ENCODE peak calls at places on chromosomes 7 and 10, in four cellular contexts. X is A549, B is K562, H is H1. W is an unnamed sample.

GRCh38 chr7:16484453-16485158 is 19.1 kb upstream of the SOSTDC1 start:
- DNase-seq in H (no peak), B (no peak), X (peak; percentile 10), W (peak; percentile 76)

GRCh38 chr7:25849361-25850184 is 302.4 kb upstream of the NFE2L3 start:
- DNase-seq in B (peak; percentile 48), H (no peak), X (peak; percentile 26), W (peak; percentile 48)

GRCh38 chr7:113410791-113411190 is 292.4 kb upstream of the SMIM30 start:
- DNase-seq in B (no peak), X (no peak), H (no peak), W (no peak)

GRCh38 chr10:119393845-119394244 is 148.7 kb downstream of the RGS10 start:
- DNase-seq in X (no peak), H (no peak), B (no peak), W (no peak)

GRCh38 chr7:391411-391951 is 101.5 kb downstream of the FOXL3 start:
- DNase-seq in B (peak; percentile 12), X (no peak), H (no peak), W (no peak)

GRCh38 chr7:138157702-138158101 is 81.4 kb downstream of the AKR1D1 start:
- DNase-seq in H (no peak), X (no peak), B (no peak), W (no peak)

GRCh38 chr7:139509535-139509934 is 13.9 kb upstream of the CLEC2L start:
- DNase-seq in H (no peak), B (no peak), X (no peak), W (no peak)

GRCh38 chr10:89301721-89302445 is at the start of gene IFIT2:
- DNase-seq in B (peak; percentile 8), H (no peak), X (peak; percentile 47), W (peak; percentile 15)

GRCh38 chr10:105473170-105473569 is 832.1 kb downstream of the SORCS3 start:
- DNase-seq in H (no peak), X (no peak), B (no peak), W (no peak)

GRCh38 chr10:93579089-93579488 is 12.6 kb downstream of the FFAR4 start:
- DNase-seq in X (peak; percentile 49), H (no peak), B (no peak), W (peak; percentile 60)

GRCh38 chr10:75508239-75508813 is 76.9 kb downstream of the LRMDA start:
- DNase-seq in B (no peak), X (no peak), H (no peak), W (no peak)

GRCh38 chr10:85995791-85996190 is 370.8 kb downstream of the GRID1 start:
- DNase-seq in X (peak; percentile 53), H (no peak), B (peak; percentile 32), W (peak; percentile 18)

GRCh38 chr10:28939352-28940157 is 262.2 kb downstream of the BAMBI start:
- DNase-seq in H (peak; percentile 92), X (peak; percentile 92), B (peak; percentile 59), W (peak; percentile 100)

GRCh38 chr10:34906021-34906965 is 91.2 kb upstream of the PARD3 start:
- DNase-seq in X (no peak), B (no peak), H (peak; percentile 61), W (peak; percentile 20)

GRCh38 chr10:76428541-76429330 is 997.3 kb downstream of the LRMDA start:
- DNase-seq in B (no peak), H (no peak), X (no peak), W (no peak)

GRCh38 chr7:44561962-44562621 is 11.6 kb downstream of the DDX56 start:
- DNase-seq in X (peak; percentile 69), B (peak; percentile 75), H (no peak), W (peak; percentile 87)

GRCh38 chr10:30542001-30542861 is 87.3 kb downstream of the LYZL2 start:
- DNase-seq in H (no peak), B (peak; percentile 66), X (no peak), W (peak; percentile 96)

GRCh38 chr7:109529712-109530111 is 960.0 kb downstream of the DNAJB9 start:
- DNase-seq in X (no peak), H (no peak), B (no peak), W (no peak)

GRCh38 chr7:85510287-85510686 is 323.4 kb upstream of the SEMA3D start:
- DNase-seq in B (no peak), H (no peak), X (no peak), W (no peak)

GRCh38 chr10:126686271-126686670 is 15.8 kb upstream of the C10orf90 start:
- DNase-seq in B (no peak), H (no peak), X (no peak), W (no peak)

GRCh38 chr10:16967866-16968721 is 150.9 kb upstream of the RSU1 start:
- DNase-seq in X (peak; percentile 24), B (no peak), H (no peak), W (peak; percentile 40)

GRCh38 chr10:89158446-89158845 is 48.7 kb downstream of the CH25H start:
- DNase-seq in H (no peak), B (no peak), X (no peak), W (no peak)

GRCh38 chr7:38178695-38179344 is 775 bp downstream of the STARD3NL start:
- DNase-seq in H (no peak), B (no peak), X (no peak), W (no peak)

DNA sequence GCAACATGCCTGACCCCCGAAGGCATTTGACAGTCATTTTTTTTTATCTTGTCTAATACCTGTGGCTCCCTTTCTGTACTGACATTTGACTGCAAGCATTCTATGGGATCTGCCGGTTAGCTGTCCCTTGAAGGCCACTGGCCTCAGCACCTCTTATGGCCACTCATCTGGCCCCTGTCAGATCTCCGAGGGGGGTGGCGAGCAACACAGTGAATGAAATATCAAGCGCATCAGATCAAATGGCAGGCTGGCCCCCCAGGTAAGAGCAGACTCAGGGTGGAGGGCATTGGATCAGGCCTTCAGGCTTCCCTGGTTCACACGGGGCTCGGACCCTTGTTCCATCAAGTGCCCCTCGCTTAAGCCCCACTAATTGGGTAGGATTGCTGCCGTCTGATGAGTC is 199.6 kb upstream of the MKI67 start:
- DNase-seq in B (no peak), H (no peak), X (no peak), W (no peak)
- TF ChIP-seq RNF2 in B (no peak), H (no peak), X (no peak), W (no peak)

GRCh38 chr10:70126700-70127395 is 5.8 kb downstream of the AIFM2 start:
- DNase-seq in X (no peak), B (no peak), H (no peak), W (no peak)

GRCh38 chr10:70132098-70133029 is at the start of gene AIFM2:
- DNase-seq in X (peak; percentile 92), H (peak; percentile 85), B (peak; percentile 88), W (peak; percentile 80)

GRCh38 chr10:70131560-70131937 is 1.1 kb downstream of the AIFM2 start:
- DNase-seq in B (no peak), X (no peak), H (no peak), W (no peak)

GRCh38 chr10:70135046-70135445 is 2.4 kb upstream of the AIFM2 start:
- DNase-seq in X (no peak), H (no peak), B (no peak), W (no peak)

DNA sequence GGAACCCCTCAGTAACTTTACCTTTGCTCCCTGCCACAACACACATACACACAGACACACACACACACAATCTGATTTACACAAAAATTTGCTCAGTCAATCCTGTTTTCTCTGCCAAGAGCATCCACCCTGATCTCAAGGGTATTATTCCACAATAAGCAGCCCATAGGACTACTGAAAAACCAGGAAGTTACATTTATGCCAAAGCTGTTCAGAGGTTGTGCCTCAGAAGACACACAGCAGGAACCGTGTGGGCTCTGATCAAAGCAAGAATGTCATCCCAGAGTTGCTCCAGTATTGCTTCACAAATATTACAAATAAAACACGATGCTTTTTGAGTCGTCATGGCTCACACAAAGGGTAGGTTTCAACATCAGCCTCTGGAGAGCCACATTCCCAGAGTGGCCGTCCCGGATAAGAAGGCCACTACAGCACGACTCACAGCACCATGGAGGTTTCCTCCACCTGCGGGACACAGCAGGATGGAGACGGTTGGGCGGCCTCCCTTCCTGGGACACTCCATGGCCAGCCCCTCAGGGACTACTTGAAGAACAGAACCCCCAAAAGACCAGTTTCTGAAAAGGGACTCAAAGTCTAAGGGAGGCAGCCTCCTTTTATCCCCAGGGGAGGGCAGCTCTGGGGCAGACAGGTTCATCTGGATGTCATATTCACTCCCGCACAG is 1.6 kb downstream of the AIFM2 start:
- DNase-seq in X (no peak), H (no peak), B (no peak), W (peak; percentile 90)
- TF ChIP-seq USF2 in X (no peak), H (no peak), B (no peak), W (no peak)

GRCh38 chr7:35781200-35781701 is 19.6 kb upstream of the SEPTIN7 start:
- DNase-seq in B (no peak), X (no peak), H (no peak), W (peak; percentile 80)
- TF ChIP-seq RNF2 in B (no peak), X (no peak), H (no peak), W (no peak)

GRCh38 chr10:7551891-7552731 is 114.7 kb downstream of the ITIH5 start:
- DNase-seq in B (no peak), H (no peak), X (no peak), W (no peak)
- TF ChIP-seq USF2 in B (no peak), H (no peak), X (no peak), W (no peak)

GRCh38 chr7:76149847-76150691 is 51.6 kb upstream of the SRRM3 start:
- DNase-seq in B (no peak), X (no peak), H (no peak), W (no peak)
- TF ChIP-seq RNF2 in B (no peak), X (no peak), H (no peak), W (no peak)

DNA sequence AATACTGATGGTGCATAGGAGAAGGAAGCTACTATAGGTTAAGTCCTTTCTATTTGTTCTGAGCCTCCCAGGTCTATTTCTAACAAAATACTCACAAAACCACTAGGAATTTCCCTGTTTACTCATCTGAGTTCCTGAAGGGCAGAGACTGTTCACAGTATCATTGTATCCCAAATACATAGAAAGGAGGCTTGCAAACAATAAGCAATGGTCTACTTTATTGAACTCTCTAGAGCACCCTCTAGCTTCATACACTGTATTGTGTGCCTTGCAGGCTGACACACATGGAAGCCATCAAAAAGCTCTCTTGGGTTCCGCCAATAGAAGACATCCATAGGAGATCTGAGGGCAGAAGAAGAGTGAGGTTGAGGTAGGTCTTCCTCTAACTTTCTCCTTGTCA is 826.1 kb downstream of the GRM8 start:
- DNase-seq in B (no peak), X (no peak), H (no peak), W (no peak)
- TF ChIP-seq USF2 in B (no peak), X (no peak), H (no peak), W (no peak)

DNA sequence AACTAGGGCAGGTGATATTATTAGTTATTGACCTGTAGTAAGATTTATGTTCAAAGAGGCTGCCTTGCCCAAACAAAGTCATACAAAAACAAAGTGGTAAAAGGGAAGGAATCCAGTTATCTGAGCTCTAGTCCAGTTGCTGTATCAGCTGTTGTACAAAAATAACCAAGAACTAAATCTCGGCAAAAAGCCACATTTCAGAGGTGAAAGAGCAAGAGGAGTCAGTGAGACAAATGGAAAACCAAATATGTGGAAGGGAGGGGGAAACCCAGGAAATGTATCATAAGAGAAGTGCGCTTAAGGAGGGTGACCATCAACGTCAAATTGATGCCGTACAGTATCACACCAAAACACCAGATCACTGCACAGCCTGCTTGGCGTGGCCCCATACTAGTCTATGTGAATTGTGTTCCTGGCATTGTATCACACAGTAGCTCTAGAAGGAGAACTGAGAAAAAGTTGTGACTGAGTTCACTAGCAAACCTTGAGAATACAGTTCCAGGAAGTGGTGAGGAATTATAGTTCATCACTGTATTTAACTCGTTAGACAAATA is 6.4 kb downstream of the AGBL3 start:
- DNase-seq in H (no peak), B (no peak), X (no peak), W (no peak)
- TF ChIP-seq RNF2 in H (no peak), B (no peak), X (no peak), W (no peak)

GRCh38 chr10:50604049-50604640 is 19.6 kb downstream of the SGMS1 start:
- DNase-seq in H (no peak), X (no peak), B (peak; percentile 51), W (no peak)
- TF ChIP-seq USF2 in H (no peak), X (no peak), B (no peak), W (no peak)

GRCh38 chr10:31770307-31770902 is 158.2 kb downstream of the ARHGAP12 start:
- DNase-seq in X (peak; percentile 53), H (no peak), B (peak; percentile 63), W (peak; percentile 10)
- TF ChIP-seq RNF2 in X (no peak), H (no peak), B (no peak), W (no peak)

W was measured in HepG2.